ENCODE peak calls at places on chromosomes 1 and 21, in five cellular contexts. W is HCT116, P is hepatocyte, G is MM.1S, Z is OCI-LY7. X is an unnamed sample.

GRCh38 chr1:193421487-193421886 is 235.1 kb upstream of the B3GALT2 start:
- DNase-seq in P (no peak), W (no peak), G (no peak), Z (no peak), X (no peak)

GRCh38 chr1:54463259-54464030 is 57.3 kb upstream of the SSBP3 start:
- DNase-seq in G (no peak), Z (no peak), P (no peak), W (no peak), X (no peak)

GRCh38 chr1:2595812-2596529 is 9.4 kb downstream of the PRXL2B start:
- DNase-seq in P (no peak), Z (no peak), W (no peak), G (no peak), X (no peak)

GRCh38 chr21:44854664-44855446 is 18.6 kb downstream of the PTTG1IP start:
- DNase-seq in G (peak), Z (no peak), W (no peak), P (no peak), X (no peak)

GRCh38 chr1:178541829-178542553 is 29.1 kb downstream of the TEX35 start:
- DNase-seq in G (peak), Z (peak), W (no peak), P (peak), X (peak)

GRCh38 chr1:117795190-117795589 is 134.2 kb downstream of the GDAP2 start:
- DNase-seq in Z (no peak), P (no peak), G (no peak), W (no peak), X (peak)

GRCh38 chr21:41843584-41843983 is 35.6 kb downstream of the PRDM15 start:
- DNase-seq in G (no peak), P (no peak), W (no peak), Z (no peak), X (no peak)

GRCh38 chr1:201559679-201560162 is 20.8 kb downstream of the NAV1 start:
- DNase-seq in G (peak), P (peak), W (peak), Z (peak), X (peak)

GRCh38 chr1:210293191-210293607 is 35.5 kb upstream of the HHAT start:
- DNase-seq in W (no peak), G (no peak), P (peak), Z (no peak), X (peak)

GRCh38 chr1:220579317-220579716 is 51.4 kb downstream of the MARK1 start:
- DNase-seq in P (no peak), W (no peak), G (no peak), Z (no peak), X (no peak)

GRCh38 chr21:30935889-30936168 is 54.4 kb upstream of the KRTAP11-1 start:
- DNase-seq in W (no peak), G (no peak), Z (no peak), P (no peak), X (no peak)

GRCh38 chr1:168084396-168085231 is 52.1 kb downstream of the GPR161 start:
- DNase-seq in G (peak), P (peak), Z (peak), W (peak), X (peak)

GRCh38 chr1:206705744-206706297 is 21.1 kb downstream of the MAPKAPK2 start:
- DNase-seq in G (no peak), P (no peak), Z (no peak), W (no peak), X (peak)

GRCh38 chr1:10724052-10724494 is 72.4 kb downstream of the CASZ1 start:
- DNase-seq in Z (no peak), W (peak), G (no peak), P (peak), X (peak)

GRCh38 chr1:3730556-3731247 is 21.5 kb upstream of the CCDC27 start:
- DNase-seq in Z (no peak), G (no peak), W (no peak), P (no peak), X (no peak)

GRCh38 chr21:35084869-35085268 is 35.8 kb upstream of the RUNX1 start:
- DNase-seq in P (no peak), Z (no peak), G (no peak), W (no peak), X (peak)

GRCh38 chr1:57162607-57163235 is 196.9 kb upstream of the C8B start:
- DNase-seq in Z (no peak), P (no peak), G (no peak), W (no peak), X (peak)

GRCh38 chr21:46366091-46366490 is 42.1 kb downstream of the PCNT start:
- DNase-seq in Z (no peak), P (no peak), G (no peak), W (no peak), X (no peak)

GRCh38 chr21:46363698-46364097 is 39.7 kb downstream of the PCNT start:
- DNase-seq in W (no peak), Z (no peak), G (peak), P (no peak), X (no peak)

GRCh38 chr21:46366561-46366960 is 42.6 kb downstream of the PCNT start:
- DNase-seq in Z (no peak), W (no peak), P (no peak), G (no peak), X (no peak)

GRCh38 chr21:46361937-46362336 is 38.0 kb downstream of the PCNT start:
- DNase-seq in Z (no peak), W (no peak), G (no peak), P (no peak), X (no peak)

DNA sequence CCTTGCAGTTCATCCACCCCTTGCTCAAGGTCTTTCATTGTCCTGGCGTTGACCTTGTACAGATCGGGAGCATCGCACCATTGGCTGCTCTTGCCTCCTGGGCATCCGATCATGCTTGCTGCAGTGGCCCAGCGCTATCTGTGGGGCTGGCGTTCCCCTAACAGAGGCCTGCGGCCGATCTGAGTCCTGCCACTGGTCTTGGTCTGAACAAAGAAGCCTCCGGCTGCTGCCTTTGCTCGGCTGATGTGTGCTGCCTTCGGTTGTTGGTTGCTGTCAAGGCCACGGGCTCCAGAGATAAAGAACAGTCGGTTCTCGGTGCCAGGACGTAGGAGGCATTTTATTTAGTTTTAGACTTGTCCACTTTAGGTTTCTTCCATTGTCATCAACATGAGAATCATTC is 39.0 kb downstream of the PCNT start:
- DNase-seq in Z (no peak), P (no peak), G (no peak), W (no peak), X (no peak)
- TF ChIP-seq EZH2phosphoT487 in Z (no peak), P (no peak), G (no peak), W (no peak), X (no peak)

GRCh38 chr1:208218237-208219097 is 25.7 kb downstream of the PLXNA2 start:
- DNase-seq in Z (no peak), G (no peak), P (no peak), W (no peak), X (no peak)

GRCh38 chr1:208217774-208218173 is 26.4 kb downstream of the PLXNA2 start:
- DNase-seq in W (no peak), P (no peak), Z (no peak), G (no peak), X (no peak)

GRCh38 chr1:208219659-208220282 is 24.4 kb downstream of the PLXNA2 start:
- DNase-seq in Z (no peak), W (no peak), P (no peak), G (no peak), X (peak)

GRCh38 chr1:208221291-208221622 is 22.9 kb downstream of the PLXNA2 start:
- DNase-seq in W (no peak), Z (no peak), G (no peak), P (no peak), X (no peak)

GRCh38 chr1:208219098-208219658 is 25.0 kb downstream of the PLXNA2 start:
- DNase-seq in W (no peak), Z (no peak), P (no peak), G (no peak), X (peak)
- TF ChIP-seq EZH2phosphoT487 in W (no peak), Z (no peak), P (no peak), G (no peak), X (no peak)

GRCh38 chr1:13675222-13675621 is 24.8 kb upstream of the PRDM2 start:
- DNase-seq in P (no peak), Z (no peak), G (no peak), W (no peak), X (peak)
- TF ChIP-seq EZH2phosphoT487 in P (no peak), Z (no peak), G (no peak), W (no peak), X (peak)

GRCh38 chr1:163836446-163836845 is 514.7 kb downstream of the NUF2 start:
- DNase-seq in G (no peak), Z (no peak), W (no peak), P (no peak), X (no peak)
- TF ChIP-seq EZH2phosphoT487 in G (no peak), Z (no peak), W (no peak), P (no peak), X (no peak)

DNA sequence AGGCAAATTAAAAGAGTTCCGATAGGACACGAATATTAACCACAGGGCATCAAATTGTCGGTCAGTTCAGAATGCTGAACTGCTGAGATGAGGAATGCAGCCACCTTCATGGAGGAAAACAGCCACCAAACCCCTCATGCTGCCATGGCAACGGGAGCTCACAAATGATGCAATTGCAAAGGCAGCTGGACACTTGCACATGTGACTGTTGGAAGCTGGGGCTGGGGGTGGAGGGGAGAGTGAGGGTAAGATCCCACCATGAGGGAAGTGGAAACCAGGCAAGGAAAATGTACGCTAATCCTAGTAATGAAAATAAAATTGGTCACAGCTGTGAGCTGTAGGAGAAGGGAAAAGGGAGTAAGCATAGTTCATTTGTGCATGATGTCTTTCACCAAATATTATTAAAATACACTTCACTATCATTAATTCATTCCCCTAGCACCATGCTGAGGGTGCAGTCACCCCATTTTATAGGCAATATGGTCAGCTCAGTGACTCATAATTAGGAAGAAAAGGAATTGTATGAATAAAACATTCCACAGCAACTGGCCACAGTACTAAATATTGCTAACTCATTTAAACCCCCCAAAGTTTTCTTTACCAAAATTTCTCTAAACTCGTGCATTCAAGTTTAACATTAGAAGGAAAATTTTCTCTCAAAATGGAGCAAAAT is 15.3 kb downstream of the BECN2 start:
- DNase-seq in W (no peak), P (peak), Z (no peak), G (no peak), X (peak)
- TF ChIP-seq EZH2phosphoT487 in W (no peak), P (no peak), Z (no peak), G (no peak), X (no peak)

DNA sequence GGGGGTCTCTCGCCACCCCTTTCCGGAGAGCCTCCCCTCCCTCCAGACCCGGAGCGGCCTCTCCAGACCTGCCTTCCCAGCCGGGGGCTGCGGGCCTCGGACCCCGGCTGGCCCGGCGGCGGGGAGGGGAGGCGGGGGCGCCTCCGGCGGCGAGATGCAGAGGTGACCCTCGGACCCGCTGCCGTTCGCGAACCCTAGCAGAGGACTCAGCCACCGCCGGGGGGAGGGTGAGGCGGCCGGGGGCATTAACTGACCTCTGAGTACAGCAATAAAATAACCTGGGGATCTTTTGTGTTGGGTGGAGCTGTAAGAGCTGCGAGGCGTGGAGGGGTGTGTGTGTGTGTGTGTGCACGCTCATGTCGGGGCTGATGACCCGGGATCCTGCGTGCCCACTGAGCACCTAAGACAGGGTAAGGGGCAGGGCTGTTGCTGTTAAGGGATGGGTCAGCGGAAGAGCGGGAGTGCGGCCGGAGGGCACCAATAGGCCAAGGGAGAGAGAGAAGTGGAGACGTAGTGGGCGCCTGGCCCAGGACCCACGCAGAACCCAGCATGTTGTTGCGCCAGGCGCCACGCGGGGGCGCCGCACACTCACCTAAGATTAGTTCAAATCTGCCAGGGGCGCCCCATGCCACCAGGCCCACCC is 6.3 kb downstream of the HAPLN2 start:
- DNase-seq in W (no peak), Z (peak), G (peak), P (peak), X (peak)
- TF ChIP-seq EZH2phosphoT487 in W (no peak), Z (no peak), G (no peak), P (no peak), X (no peak)

DNA sequence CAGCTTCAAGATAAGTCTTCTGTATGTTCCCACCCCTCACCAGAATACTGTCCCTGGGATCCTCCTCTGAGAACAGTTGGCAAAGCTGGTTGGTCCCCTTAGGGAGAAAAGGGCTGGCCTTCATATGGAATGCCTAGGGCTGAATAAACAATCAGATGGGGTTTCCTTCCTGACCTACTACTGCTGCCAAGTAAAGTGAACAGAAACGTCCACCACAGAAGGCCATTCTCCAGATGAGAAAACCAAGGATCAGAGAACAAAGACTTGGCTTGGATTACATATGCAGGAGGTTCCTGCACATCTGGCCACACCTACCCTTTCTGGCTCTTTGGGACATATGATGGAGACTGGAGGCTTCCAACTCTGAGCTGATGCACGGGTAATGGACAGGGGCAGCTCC is 194.5 kb downstream of the HIVEP3 start:
- DNase-seq in G (no peak), Z (no peak), W (no peak), P (no peak), X (no peak)
- TF ChIP-seq EZH2phosphoT487 in G (no peak), Z (no peak), W (no peak), P (no peak), X (no peak)

GRCh38 chr1:52343982-52344381 is 22.0 kb downstream of the CC2D1B start:
- DNase-seq in P (no peak), G (no peak), W (no peak), Z (no peak), X (no peak)

GRCh38 chr1:52346653-52347052 is 19.4 kb downstream of the CC2D1B start:
- DNase-seq in W (no peak), Z (no peak), P (no peak), G (no peak), X (no peak)

GRCh38 chr1:52352690-52353089 is 13.3 kb downstream of the CC2D1B start:
- DNase-seq in G (no peak), P (no peak), Z (no peak), W (no peak), X (no peak)

GRCh38 chr1:52345252-52345651 is 20.8 kb downstream of the CC2D1B start:
- DNase-seq in G (no peak), Z (no peak), W (no peak), P (no peak), X (no peak)

DNA sequence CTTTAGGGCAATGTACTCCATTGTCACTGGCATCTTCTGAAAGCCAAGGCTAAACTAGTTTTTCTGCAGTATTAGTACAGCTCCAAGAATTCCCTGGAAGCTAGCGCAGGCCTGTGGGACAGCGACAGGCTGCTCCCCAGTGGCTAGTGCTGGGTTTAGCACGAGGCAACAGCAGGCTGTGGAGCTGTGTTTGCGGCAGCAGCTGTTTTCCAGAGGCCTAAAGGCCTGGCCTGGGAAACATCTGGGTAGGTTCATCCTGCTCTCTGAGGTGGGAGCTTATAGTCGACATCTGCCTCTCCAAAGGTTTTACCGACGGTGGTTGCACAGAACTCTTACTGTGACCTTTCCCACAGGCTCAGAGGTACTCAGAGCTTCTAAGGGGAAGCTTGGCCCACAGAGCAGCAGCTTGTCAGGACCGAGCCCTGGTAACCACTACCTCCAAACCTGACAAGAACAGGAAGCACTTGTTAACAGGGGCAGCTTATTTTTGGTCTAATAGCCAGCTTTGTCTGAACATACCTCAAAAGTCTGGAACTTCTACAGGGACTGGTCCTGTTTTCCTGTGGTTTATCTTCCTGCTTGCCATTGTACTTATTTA is 17.2 kb downstream of the CC2D1B start:
- DNase-seq in Z (no peak), G (no peak), P (peak), W (no peak), X (peak)
- TF ChIP-seq EZH2phosphoT487 in Z (no peak), G (no peak), P (no peak), W (no peak), X (no peak)

GRCh38 chr1:33097137-33097611 is 16.2 kb downstream of the AZIN2 start:
- DNase-seq in Z (no peak), P (no peak), W (no peak), G (no peak), X (peak)

GRCh38 chr1:33094971-33095604 is 14.1 kb downstream of the AZIN2 start:
- DNase-seq in W (peak), P (peak), Z (peak), G (no peak), X (peak)

GRCh38 chr1:33098371-33098770 is 17.4 kb downstream of the AZIN2 start:
- DNase-seq in Z (no peak), G (no peak), P (no peak), W (no peak), X (no peak)

GRCh38 chr1:33097762-33098161 is 16.8 kb downstream of the AZIN2 start:
- DNase-seq in W (no peak), G (no peak), P (no peak), Z (no peak), X (no peak)

DNA sequence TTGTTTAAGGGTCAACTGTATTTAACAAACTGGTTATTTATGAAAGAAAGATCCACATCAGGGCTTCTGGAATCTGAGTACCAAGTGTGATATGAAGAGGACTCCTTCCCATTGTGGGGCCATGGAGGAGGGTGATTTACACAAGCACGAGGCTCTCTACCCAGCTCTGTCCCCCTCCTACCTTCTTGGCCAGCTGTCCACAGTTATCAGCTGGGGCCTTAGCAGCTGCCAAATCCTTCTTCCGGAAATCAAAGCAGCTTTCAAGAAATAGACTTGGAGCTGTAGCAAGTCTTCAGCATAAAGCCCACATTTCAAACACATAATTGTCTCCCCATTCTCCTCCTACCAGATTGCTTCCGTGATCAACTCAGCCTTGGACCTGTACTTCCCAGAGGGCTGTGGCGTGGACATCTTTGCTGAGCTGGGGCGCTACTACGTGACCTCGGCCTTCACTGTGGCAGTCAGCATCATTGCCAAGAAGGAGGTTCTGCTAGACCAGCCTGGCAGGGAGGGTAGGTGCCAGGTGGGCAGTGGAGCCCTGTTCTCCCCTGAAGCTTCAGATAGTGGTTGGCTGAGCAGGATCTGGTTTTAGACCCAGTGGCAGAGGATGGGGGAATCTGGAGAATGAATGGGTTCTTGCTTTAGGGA is 15.5 kb downstream of the AZIN2 start:
- DNase-seq in G (no peak), Z (no peak), W (no peak), P (no peak), X (no peak)
- TF ChIP-seq EZH2phosphoT487 in G (no peak), Z (no peak), W (no peak), P (no peak), X (no peak)

GRCh38 chr1:8423134-8423701 is 105.3 kb downstream of the SLC45A1 start:
- DNase-seq in Z (peak), P (peak), G (no peak), W (no peak), X (peak)
- TF ChIP-seq EZH2phosphoT487 in Z (no peak), P (no peak), G (no peak), W (no peak), X (no peak)

X was measured in GM23248.